ENCODE peak calls at places on chromosomes 5 and 9, in eight cellular contexts. One of them, this sample, is unnamed.

GRCh38 chr5:150442699-150443080 is 6.8 kb downstream of the RPS14 start:
- DNase-seq in cardiac muscle cell: no peak
- DNase-seq in activated CD8-positive, alpha-beta T cell treated with anti-CD3 and anti-CD28 coated beads for 36 hours: no peak
- DNase-seq in fibroblast of the aortic adventitia: no peak
- DNase-seq in mesothelial cell of epicardium: no peak
- DNase-seq in bronchial epithelial cell: no peak
- DNase-seq in heart right ventricle: no peak
- DNase-seq in ovary: no peak
- DNase-seq in this sample: no peak

GRCh38 chr9:136606687-136607333 is 55.9 kb upstream of the EGFL7 start:
- DNase-seq in mesothelial cell of epicardium: no peak
- DNase-seq in fibroblast of the aortic adventitia: no peak
- DNase-seq in bronchial epithelial cell: peak
- DNase-seq in activated CD8-positive, alpha-beta T cell treated with anti-CD3 and anti-CD28 coated beads for 36 hours: no peak
- DNase-seq in cardiac muscle cell: no peak
- DNase-seq in ovary: no peak
- DNase-seq in heart right ventricle: no peak
- DNase-seq in this sample: no peak

GRCh38 chr5:2138896-2139295 is 256.2 kb upstream of the IRX4 start:
- DNase-seq in fibroblast of the aortic adventitia: no peak
- DNase-seq in activated CD8-positive, alpha-beta T cell treated with anti-CD3 and anti-CD28 coated beads for 36 hours: no peak
- DNase-seq in cardiac muscle cell: no peak
- DNase-seq in ovary: no peak
- DNase-seq in heart right ventricle: no peak
- DNase-seq in mesothelial cell of epicardium: no peak
- DNase-seq in bronchial epithelial cell: no peak
- DNase-seq in this sample: no peak

GRCh38 chr9:28688172-28688571 is 1114.9 kb upstream of the C9orf72 start:
- DNase-seq in fibroblast of the aortic adventitia: no peak
- DNase-seq in ovary: no peak
- DNase-seq in activated CD8-positive, alpha-beta T cell treated with anti-CD3 and anti-CD28 coated beads for 36 hours: no peak
- DNase-seq in mesothelial cell of epicardium: no peak
- DNase-seq in heart right ventricle: no peak
- DNase-seq in cardiac muscle cell: no peak
- DNase-seq in bronchial epithelial cell: peak
- DNase-seq in this sample: no peak

GRCh38 chr5:96094904-96095303 is 133.3 kb upstream of the ELL2 start:
- DNase-seq in cardiac muscle cell: no peak
- DNase-seq in bronchial epithelial cell: no peak
- DNase-seq in fibroblast of the aortic adventitia: peak
- DNase-seq in mesothelial cell of epicardium: no peak
- DNase-seq in heart right ventricle: no peak
- DNase-seq in activated CD8-positive, alpha-beta T cell treated with anti-CD3 and anti-CD28 coated beads for 36 hours: no peak
- DNase-seq in ovary: no peak
- DNase-seq in this sample: no peak

GRCh38 chr9:135939351-135940265 is 21.6 kb downstream of the UBAC1 start:
- DNase-seq in fibroblast of the aortic adventitia: no peak
- DNase-seq in bronchial epithelial cell: no peak
- DNase-seq in cardiac muscle cell: no peak
- DNase-seq in heart right ventricle: no peak
- DNase-seq in mesothelial cell of epicardium: no peak
- DNase-seq in activated CD8-positive, alpha-beta T cell treated with anti-CD3 and anti-CD28 coated beads for 36 hours: peak
- DNase-seq in ovary: no peak
- DNase-seq in this sample: no peak

GRCh38 chr9:91117959-91118651 is 243.6 kb downstream of the AUH start:
- DNase-seq in mesothelial cell of epicardium: no peak
- DNase-seq in heart right ventricle: peak
- DNase-seq in fibroblast of the aortic adventitia: peak
- DNase-seq in cardiac muscle cell: peak
- DNase-seq in ovary: peak
- DNase-seq in bronchial epithelial cell: no peak
- DNase-seq in activated CD8-positive, alpha-beta T cell treated with anti-CD3 and anti-CD28 coated beads for 36 hours: no peak
- DNase-seq in this sample: peak

GRCh38 chr9:136373300-136374182 is at the start of gene CARD9:
- DNase-seq in heart right ventricle: no peak
- DNase-seq in activated CD8-positive, alpha-beta T cell treated with anti-CD3 and anti-CD28 coated beads for 36 hours: peak
- DNase-seq in ovary: no peak
- DNase-seq in mesothelial cell of epicardium: no peak
- DNase-seq in fibroblast of the aortic adventitia: no peak
- DNase-seq in bronchial epithelial cell: no peak
- DNase-seq in cardiac muscle cell: no peak
- DNase-seq in this sample: no peak

GRCh38 chr9:121216406-121216805 is 14.7 kb upstream of the RAB14 start:
- DNase-seq in activated CD8-positive, alpha-beta T cell treated with anti-CD3 and anti-CD28 coated beads for 36 hours: no peak
- DNase-seq in cardiac muscle cell: no peak
- DNase-seq in ovary: no peak
- DNase-seq in fibroblast of the aortic adventitia: no peak
- DNase-seq in mesothelial cell of epicardium: no peak
- DNase-seq in heart right ventricle: no peak
- DNase-seq in bronchial epithelial cell: no peak
- DNase-seq in this sample: no peak

GRCh38 chr5:50667653-50668403 is 1.4 kb downstream of the PARP8 start:
- DNase-seq in ovary: peak
- DNase-seq in fibroblast of the aortic adventitia: peak
- DNase-seq in mesothelial cell of epicardium: peak
- DNase-seq in bronchial epithelial cell: peak
- DNase-seq in activated CD8-positive, alpha-beta T cell treated with anti-CD3 and anti-CD28 coated beads for 36 hours: peak
- DNase-seq in heart right ventricle: peak
- DNase-seq in cardiac muscle cell: peak
- DNase-seq in this sample: no peak

GRCh38 chr5:132203464-132203818 is 24.2 kb downstream of the P4HA2 start:
- DNase-seq in cardiac muscle cell: no peak
- DNase-seq in ovary: no peak
- DNase-seq in heart right ventricle: no peak
- DNase-seq in activated CD8-positive, alpha-beta T cell treated with anti-CD3 and anti-CD28 coated beads for 36 hours: no peak
- DNase-seq in mesothelial cell of epicardium: no peak
- DNase-seq in fibroblast of the aortic adventitia: no peak
- DNase-seq in bronchial epithelial cell: peak
- DNase-seq in this sample: no peak

GRCh38 chr5:66425842-66426241 is 170.4 kb upstream of the MAST4 start:
- DNase-seq in ovary: no peak
- DNase-seq in fibroblast of the aortic adventitia: no peak
- DNase-seq in cardiac muscle cell: no peak
- DNase-seq in activated CD8-positive, alpha-beta T cell treated with anti-CD3 and anti-CD28 coated beads for 36 hours: no peak
- DNase-seq in heart right ventricle: no peak
- DNase-seq in mesothelial cell of epicardium: no peak
- DNase-seq in bronchial epithelial cell: no peak
- DNase-seq in this sample: no peak

GRCh38 chr5:144307726-144308125 is 137.1 kb downstream of the KCTD16 start:
- DNase-seq in heart right ventricle: no peak
- DNase-seq in bronchial epithelial cell: no peak
- DNase-seq in ovary: no peak
- DNase-seq in cardiac muscle cell: peak
- DNase-seq in activated CD8-positive, alpha-beta T cell treated with anti-CD3 and anti-CD28 coated beads for 36 hours: no peak
- DNase-seq in mesothelial cell of epicardium: no peak
- DNase-seq in fibroblast of the aortic adventitia: no peak
- DNase-seq in this sample: no peak

GRCh38 chr9:83800236-83801033 is 17.1 kb downstream of the GKAP1 start:
- DNase-seq in bronchial epithelial cell: no peak
- DNase-seq in mesothelial cell of epicardium: no peak
- DNase-seq in cardiac muscle cell: no peak
- DNase-seq in fibroblast of the aortic adventitia: no peak
- DNase-seq in activated CD8-positive, alpha-beta T cell treated with anti-CD3 and anti-CD28 coated beads for 36 hours: no peak
- DNase-seq in ovary: no peak
- DNase-seq in heart right ventricle: no peak
- DNase-seq in this sample: no peak

GRCh38 chr5:95446009-95446408 is 54.8 kb downstream of the FAM81B start:
- DNase-seq in bronchial epithelial cell: peak
- DNase-seq in fibroblast of the aortic adventitia: peak
- DNase-seq in mesothelial cell of epicardium: no peak
- DNase-seq in ovary: no peak
- DNase-seq in cardiac muscle cell: no peak
- DNase-seq in activated CD8-positive, alpha-beta T cell treated with anti-CD3 and anti-CD28 coated beads for 36 hours: no peak
- DNase-seq in heart right ventricle: no peak
- DNase-seq in this sample: no peak

GRCh38 chr9:89603629-89604462 is 966 bp upstream of the GADD45G start:
- DNase-seq in fibroblast of the aortic adventitia: peak
- DNase-seq in ovary: peak
- DNase-seq in mesothelial cell of epicardium: no peak
- DNase-seq in heart right ventricle: peak
- DNase-seq in cardiac muscle cell: peak
- DNase-seq in activated CD8-positive, alpha-beta T cell treated with anti-CD3 and anti-CD28 coated beads for 36 hours: peak
- DNase-seq in bronchial epithelial cell: peak
- DNase-seq in this sample: peak

GRCh38 chr5:126098330-126099017 is 324.7 kb upstream of the GRAMD2B start:
- DNase-seq in cardiac muscle cell: no peak
- DNase-seq in mesothelial cell of epicardium: no peak
- DNase-seq in activated CD8-positive, alpha-beta T cell treated with anti-CD3 and anti-CD28 coated beads for 36 hours: no peak
- DNase-seq in fibroblast of the aortic adventitia: peak
- DNase-seq in heart right ventricle: no peak
- DNase-seq in ovary: no peak
- DNase-seq in bronchial epithelial cell: peak
- DNase-seq in this sample: no peak

GRCh38 chr5:21680661-21681060 is 1172.5 kb downstream of the CDH12 start:
- DNase-seq in activated CD8-positive, alpha-beta T cell treated with anti-CD3 and anti-CD28 coated beads for 36 hours: no peak
- DNase-seq in cardiac muscle cell: no peak
- DNase-seq in ovary: no peak
- DNase-seq in fibroblast of the aortic adventitia: no peak
- DNase-seq in bronchial epithelial cell: peak
- DNase-seq in mesothelial cell of epicardium: no peak
- DNase-seq in heart right ventricle: no peak
- DNase-seq in this sample: no peak

GRCh38 chr9:130140701-130141100 is 31.5 kb upstream of the NCS1 start:
- DNase-seq in heart right ventricle: no peak
- DNase-seq in cardiac muscle cell: no peak
- DNase-seq in fibroblast of the aortic adventitia: no peak
- DNase-seq in mesothelial cell of epicardium: no peak
- DNase-seq in ovary: no peak
- DNase-seq in activated CD8-positive, alpha-beta T cell treated with anti-CD3 and anti-CD28 coated beads for 36 hours: peak
- DNase-seq in bronchial epithelial cell: no peak
- DNase-seq in this sample: no peak

GRCh38 chr5:160844177-160844576 is 7.8 kb downstream of the ATP10B start:
- DNase-seq in activated CD8-positive, alpha-beta T cell treated with anti-CD3 and anti-CD28 coated beads for 36 hours: no peak
- DNase-seq in bronchial epithelial cell: no peak
- DNase-seq in fibroblast of the aortic adventitia: no peak
- DNase-seq in mesothelial cell of epicardium: no peak
- DNase-seq in heart right ventricle: no peak
- DNase-seq in ovary: no peak
- DNase-seq in cardiac muscle cell: no peak
- DNase-seq in this sample: no peak

GRCh38 chr9:74277532-74277931 is 219.6 kb upstream of the RORB start:
- DNase-seq in activated CD8-positive, alpha-beta T cell treated with anti-CD3 and anti-CD28 coated beads for 36 hours: peak
- DNase-seq in heart right ventricle: no peak
- DNase-seq in bronchial epithelial cell: no peak
- DNase-seq in mesothelial cell of epicardium: no peak
- DNase-seq in fibroblast of the aortic adventitia: no peak
- DNase-seq in cardiac muscle cell: no peak
- DNase-seq in ovary: no peak
- DNase-seq in this sample: no peak
- TF ChIP-seq CTCF in activated CD8-positive, alpha-beta T cell treated with anti-CD3 and anti-CD28 coated beads for 36 hours: no peak
- TF ChIP-seq CTCF in heart right ventricle: no peak
- TF ChIP-seq CTCF in bronchial epithelial cell: no peak
- TF ChIP-seq CTCF in mesothelial cell of epicardium: no peak
- TF ChIP-seq CTCF in fibroblast of the aortic adventitia: no peak
- TF ChIP-seq CTCF in cardiac muscle cell: no peak
- TF ChIP-seq CTCF in ovary: no peak
- TF ChIP-seq CTCF in this sample: no peak

GRCh38 chr9:17081351-17081750 is 53.5 kb upstream of the CNTLN start:
- DNase-seq in heart right ventricle: no peak
- DNase-seq in cardiac muscle cell: no peak
- DNase-seq in activated CD8-positive, alpha-beta T cell treated with anti-CD3 and anti-CD28 coated beads for 36 hours: no peak
- DNase-seq in fibroblast of the aortic adventitia: no peak
- DNase-seq in ovary: no peak
- DNase-seq in mesothelial cell of epicardium: no peak
- DNase-seq in bronchial epithelial cell: no peak
- DNase-seq in this sample: no peak

GRCh38 chr9:17075146-17075757 is 59.6 kb upstream of the CNTLN start:
- DNase-seq in heart right ventricle: no peak
- DNase-seq in activated CD8-positive, alpha-beta T cell treated with anti-CD3 and anti-CD28 coated beads for 36 hours: no peak
- DNase-seq in ovary: no peak
- DNase-seq in fibroblast of the aortic adventitia: no peak
- DNase-seq in bronchial epithelial cell: no peak
- DNase-seq in cardiac muscle cell: no peak
- DNase-seq in mesothelial cell of epicardium: no peak
- DNase-seq in this sample: no peak

GRCh38 chr9:17081814-17082213 is 53.0 kb upstream of the CNTLN start:
- DNase-seq in activated CD8-positive, alpha-beta T cell treated with anti-CD3 and anti-CD28 coated beads for 36 hours: no peak
- DNase-seq in fibroblast of the aortic adventitia: no peak
- DNase-seq in bronchial epithelial cell: no peak
- DNase-seq in mesothelial cell of epicardium: no peak
- DNase-seq in ovary: no peak
- DNase-seq in cardiac muscle cell: no peak
- DNase-seq in heart right ventricle: no peak
- DNase-seq in this sample: no peak

GRCh38 chr9:17075758-17076485 is 58.9 kb upstream of the CNTLN start:
- DNase-seq in cardiac muscle cell: no peak
- DNase-seq in bronchial epithelial cell: no peak
- DNase-seq in activated CD8-positive, alpha-beta T cell treated with anti-CD3 and anti-CD28 coated beads for 36 hours: no peak
- DNase-seq in ovary: no peak
- DNase-seq in mesothelial cell of epicardium: no peak
- DNase-seq in heart right ventricle: no peak
- DNase-seq in fibroblast of the aortic adventitia: peak
- DNase-seq in this sample: no peak
- TF ChIP-seq CTCF in cardiac muscle cell: no peak
- TF ChIP-seq CTCF in bronchial epithelial cell: no peak
- TF ChIP-seq CTCF in activated CD8-positive, alpha-beta T cell treated with anti-CD3 and anti-CD28 coated beads for 36 hours: no peak
- TF ChIP-seq CTCF in ovary: no peak
- TF ChIP-seq CTCF in mesothelial cell of epicardium: no peak
- TF ChIP-seq CTCF in heart right ventricle: no peak
- TF ChIP-seq CTCF in fibroblast of the aortic adventitia: no peak
- TF ChIP-seq CTCF in this sample: no peak

DNA sequence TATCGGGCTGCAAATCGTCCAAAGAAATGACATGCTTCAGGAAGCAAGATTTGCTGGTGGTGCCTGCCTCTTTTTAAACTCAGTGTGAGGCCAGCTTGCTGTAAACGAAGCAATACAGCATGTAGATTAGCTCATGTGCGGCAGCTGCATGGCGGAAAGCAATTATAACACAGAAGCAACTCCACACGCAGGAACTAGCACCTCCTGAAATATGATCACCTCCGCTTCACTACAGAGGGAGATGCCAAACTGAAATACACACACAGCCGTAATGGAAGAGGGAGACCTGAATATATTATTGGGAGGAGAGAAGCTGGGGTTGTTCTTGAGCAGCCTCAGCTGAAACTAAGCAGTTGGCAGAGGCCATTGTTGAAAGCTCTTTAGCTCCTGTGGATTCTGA is 312.5 kb downstream of the PSAT1 start:
- DNase-seq in bronchial epithelial cell: no peak
- DNase-seq in mesothelial cell of epicardium: no peak
- DNase-seq in fibroblast of the aortic adventitia: no peak
- DNase-seq in cardiac muscle cell: no peak
- DNase-seq in ovary: no peak
- DNase-seq in heart right ventricle: no peak
- DNase-seq in activated CD8-positive, alpha-beta T cell treated with anti-CD3 and anti-CD28 coated beads for 36 hours: no peak
- DNase-seq in this sample: no peak
- TF ChIP-seq CTCF in bronchial epithelial cell: no peak
- TF ChIP-seq CTCF in mesothelial cell of epicardium: no peak
- TF ChIP-seq CTCF in fibroblast of the aortic adventitia: no peak
- TF ChIP-seq CTCF in cardiac muscle cell: no peak
- TF ChIP-seq CTCF in ovary: no peak
- TF ChIP-seq CTCF in heart right ventricle: no peak
- TF ChIP-seq CTCF in activated CD8-positive, alpha-beta T cell treated with anti-CD3 and anti-CD28 coated beads for 36 hours: no peak
- TF ChIP-seq CTCF in this sample: no peak

DNA sequence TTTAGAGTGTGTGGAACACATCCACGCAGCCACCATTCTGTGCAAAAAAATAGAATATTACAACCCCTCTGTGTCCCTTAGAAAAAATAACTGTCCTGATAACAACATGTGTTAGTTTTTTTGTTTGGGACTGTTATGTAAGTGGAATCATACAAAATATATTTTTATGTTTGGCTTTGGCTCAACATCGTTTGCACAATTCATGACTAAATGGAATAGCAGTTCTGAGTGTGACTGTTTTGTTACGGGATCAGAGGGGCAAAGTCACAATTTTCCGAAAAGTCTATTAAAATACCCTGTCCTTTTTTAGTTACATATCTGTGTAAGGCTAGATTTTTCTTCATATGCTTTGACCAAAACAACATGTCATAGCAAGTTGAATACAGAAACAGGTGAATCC is 12.8 kb downstream of the MTREX start:
- DNase-seq in bronchial epithelial cell: no peak
- DNase-seq in cardiac muscle cell: no peak
- DNase-seq in heart right ventricle: no peak
- DNase-seq in mesothelial cell of epicardium: no peak
- DNase-seq in ovary: no peak
- DNase-seq in fibroblast of the aortic adventitia: peak
- DNase-seq in activated CD8-positive, alpha-beta T cell treated with anti-CD3 and anti-CD28 coated beads for 36 hours: no peak
- DNase-seq in this sample: no peak
- TF ChIP-seq CTCF in bronchial epithelial cell: no peak
- TF ChIP-seq CTCF in cardiac muscle cell: no peak
- TF ChIP-seq CTCF in heart right ventricle: no peak
- TF ChIP-seq CTCF in mesothelial cell of epicardium: no peak
- TF ChIP-seq CTCF in ovary: no peak
- TF ChIP-seq CTCF in fibroblast of the aortic adventitia: no peak
- TF ChIP-seq CTCF in activated CD8-positive, alpha-beta T cell treated with anti-CD3 and anti-CD28 coated beads for 36 hours: no peak
- TF ChIP-seq CTCF in this sample: no peak

This sample was measured in neural crest cell.